ENCODE peak calls at places on chromosomes 4 and X, in four cellular contexts. U, I, S and N are unnamed samples.

GRCh38 chrX:102959471-102959870 is 22.4 kb downstream of the RAB40AL start:
- DNase-seq in I (no peak), U (no peak), S (no peak), N (no peak)

GRCh38 chr4:165606465-165607205 is 227.8 kb downstream of the CPE start:
- DNase-seq in S (no peak), I (no peak), U (no peak), N (no peak)

GRCh38 chrX:20913760-20914159 is 460.5 kb upstream of the CNKSR2 start:
- DNase-seq in S (peak), U (no peak), I (no peak), N (no peak)

GRCh38 chrX:104104676-104105075 is 7.6 kb upstream of the ZCCHC18 start:
- DNase-seq in S (no peak), U (no peak), I (no peak), N (no peak)

GRCh38 chr4:156476359-156476758 is 495.2 kb downstream of the PDGFC start:
- DNase-seq in U (no peak), I (no peak), S (no peak), N (no peak)

GRCh38 chrX:135421537-135421931 is 210 bp upstream of the SMIM10L2A start:
- DNase-seq in U (peak), S (peak), I (peak), N (peak)

GRCh38 chrX:49919617-49920016 is 2.8 kb upstream of the CLCN5 start:
- DNase-seq in I (peak), U (peak), S (peak), N (no peak)

GRCh38 chr4:182548156-182548555 is 305.0 kb downstream of the TENM3 start:
- DNase-seq in S (no peak), U (no peak), I (no peak), N (no peak)

GRCh38 chrX:9494806-9495205 is 29.9 kb downstream of the TBL1X start:
- DNase-seq in U (peak), I (no peak), S (no peak), N (no peak)

GRCh38 chrX:47097018-47097417 is 18.8 kb downstream of the RGN start:
- DNase-seq in S (no peak), I (no peak), U (no peak), N (no peak)

GRCh38 chrX:108834036-108834435 is 97.7 kb upstream of the IRS4 start:
- DNase-seq in U (no peak), I (no peak), S (no peak), N (no peak)

GRCh38 chr4:185481390-185481789 is 9.9 kb upstream of the CCDC110 start:
- DNase-seq in I (no peak), S (no peak), U (no peak), N (no peak)

GRCh38 chr4:132123870-132124623 is 1025.0 kb upstream of the PCDH10 start:
- DNase-seq in U (no peak), I (no peak), S (no peak), N (no peak)

GRCh38 chrX:76172325-76172887 is 456 bp upstream of the PBDC1 start:
- DNase-seq in S (no peak), U (no peak), I (no peak), N (no peak)

GRCh38 chr4:108169639-108170038 is 907 bp upstream of the LEF1 start:
- DNase-seq in I (no peak), U (no peak), S (no peak), N (no peak)
- H3K4me3 ChIP-seq in I (no peak), U (no peak), S (peak), N (no peak)

GRCh38 chr4:7109169-7109568 is 41.3 kb upstream of the GRPEL1 start:
- DNase-seq in I (no peak), U (no peak), S (no peak), N (no peak)
- H3K27ac ChIP-seq in I (no peak), U (no peak), S (no peak), N (no peak)

DNA sequence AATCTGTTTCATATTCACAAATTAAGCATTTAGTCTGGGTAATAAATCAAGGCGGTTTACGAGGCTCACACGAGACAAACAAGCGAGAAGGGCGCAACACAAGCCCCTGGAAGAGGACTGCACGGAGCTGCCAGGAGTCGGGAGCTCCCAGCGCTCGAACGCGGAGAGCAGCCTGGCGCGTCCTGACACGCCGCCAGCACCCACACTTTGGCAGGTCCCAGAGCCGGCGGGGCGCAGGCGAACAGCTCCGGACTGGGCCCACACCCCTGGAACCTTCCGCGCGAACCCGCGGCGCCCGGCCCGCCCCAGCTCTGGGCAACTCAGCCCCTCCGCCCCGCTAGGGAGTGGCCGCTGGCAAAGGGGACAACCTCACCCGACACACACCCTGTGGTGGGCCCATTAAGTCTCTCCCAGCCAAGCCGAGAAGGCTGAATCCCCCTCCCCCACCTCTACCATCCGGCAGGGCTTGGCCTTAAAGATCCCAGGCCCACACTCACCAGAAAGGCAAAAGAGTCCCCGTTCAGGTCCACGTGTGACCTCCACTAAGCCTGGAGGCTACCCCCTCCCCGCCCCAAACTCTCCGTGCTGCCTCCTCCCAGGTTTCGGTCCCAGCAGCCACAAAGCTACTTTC is 47.4 kb upstream of the BCOR start:
- DNase-seq in S (no peak), U (peak), I (no peak), N (no peak)
- H3K4me3 ChIP-seq in S (peak), U (peak), I (peak), N (peak)

GRCh38 chr4:82803746-82804145 is 5.2 kb upstream of the SCD5 start:
- DNase-seq in S (no peak), U (no peak), I (no peak), N (no peak)
- H3K27ac ChIP-seq in S (no peak), U (no peak), I (no peak), N (no peak)